ENCODE peak calls at places on chromosomes 1 and 21, in six cellular contexts. K, Z, P, D, T and B are unnamed samples.

GRCh38 chr1:92123868-92124267 is 43.7 kb downstream of the BTBD8 start:
- DNase-seq in P (no peak), K (no peak), Z (peak; percentile 4), D (no peak), T (no peak), B (no peak)

GRCh38 chr1:235783148-235783776 is 83.4 kb downstream of the LYST start:
- DNase-seq in T (peak; percentile 16), D (no peak), P (peak; percentile 31), Z (peak; percentile 74), K (no peak), B (no peak)

GRCh38 chr1:226123591-226124471 is 61.3 kb downstream of the H3-3A start:
- DNase-seq in Z (no peak), T (no peak), K (no peak), P (no peak), D (no peak), B (no peak)

GRCh38 chr1:207088731-207089626 is at the start of gene C4BPB:
- DNase-seq in Z (no peak), P (no peak), T (no peak), K (no peak), D (no peak), B (no peak)

GRCh38 chr1:30759718-30760281 is 2.2 kb upstream of the LAPTM5 start:
- DNase-seq in Z (no peak), D (no peak), T (no peak), P (no peak), K (peak; percentile 68), B (no peak)

GRCh38 chr1:2438038-2438437 is 25.7 kb upstream of the PEX10 start:
- DNase-seq in K (no peak), T (no peak), P (no peak), D (no peak), Z (no peak), B (no peak)

GRCh38 chr1:36971832-36972231 is 62.5 kb downstream of the GRIK3 start:
- DNase-seq in P (no peak), T (no peak), K (no peak), D (no peak), Z (no peak), B (no peak)

GRCh38 chr1:161482610-161483009 is 22.6 kb upstream of the FCGR2A start:
- DNase-seq in Z (no peak), K (no peak), T (no peak), P (no peak), D (no peak), B (no peak)

DNA sequence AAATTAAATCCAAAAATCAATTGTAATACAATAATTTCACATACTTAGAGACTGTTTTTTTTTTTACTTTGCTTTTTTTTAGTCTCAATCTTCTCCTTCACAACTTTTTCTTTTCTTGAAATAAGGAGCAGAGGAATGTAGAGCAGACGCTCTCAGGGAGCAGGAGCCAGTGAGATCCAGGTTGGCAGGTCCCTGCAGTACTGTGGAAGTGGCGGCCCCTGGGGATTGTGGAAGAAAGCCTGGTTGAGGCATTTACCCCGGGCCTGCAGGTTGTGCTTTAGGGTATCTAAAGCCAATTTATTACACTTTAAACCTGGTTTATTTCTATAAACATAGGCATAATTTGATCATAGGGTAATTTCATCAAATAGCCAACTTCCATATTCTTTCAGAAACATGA is 748 bp upstream of the OR2AJ1 start:
- DNase-seq in K (no peak), D (no peak), P (peak; percentile 5), T (no peak), Z (no peak), B (no peak)
- TF ChIP-seq CTCF in K (no peak), D (no peak), P (no peak), T (no peak), Z (no peak), B (no peak)

GRCh38 chr1:171507435-171507834 is 22.1 kb downstream of the PRRC2C start:
- DNase-seq in K (no peak), P (no peak), D (no peak), T (no peak), Z (no peak), B (no peak)
- TF ChIP-seq CTCF in K (no peak), P (no peak), D (no peak), T (no peak), Z (no peak), B (no peak)

GRCh38 chr21:41611966-41612606 is 104.1 kb upstream of the TMPRSS2 start:
- DNase-seq in D (peak; percentile 64), K (no peak), Z (peak; percentile 48), P (no peak), T (no peak), B (no peak)
- TF ChIP-seq CTCF in D (no peak), K (no peak), Z (peak; percentile 22), P (peak; percentile 14), T (peak; percentile 38), B (no peak)

DNA sequence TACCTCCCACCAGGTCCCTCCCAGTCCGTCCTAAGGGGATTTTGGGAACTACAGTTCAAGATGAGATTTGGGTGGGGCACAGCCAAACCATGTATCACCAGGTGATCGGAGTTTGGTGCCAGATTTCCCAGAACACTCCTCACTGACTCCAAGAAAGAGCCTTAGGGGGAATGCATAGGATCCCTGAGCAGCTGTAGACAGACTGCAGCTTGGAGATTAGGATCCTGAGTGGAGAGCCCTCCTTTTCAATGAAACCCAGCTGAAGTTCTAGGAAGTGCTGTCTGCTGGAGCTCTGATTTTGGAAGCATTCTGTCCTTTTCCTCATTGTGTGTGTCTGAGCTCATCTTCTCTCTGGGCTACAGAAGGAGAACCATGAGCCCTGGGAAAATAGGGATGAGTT is 40.6 kb downstream of the FHAD1 start:
- DNase-seq in Z (no peak), T (no peak), D (peak; percentile 3), P (no peak), K (no peak), B (no peak)
- TF ChIP-seq CTCF in Z (no peak), T (no peak), D (no peak), P (no peak), K (no peak), B (no peak)